ENCODE peak calls at places on chromosomes 2 and 18, in eight cellular contexts. E is foreskin fibroblast, S is psoas muscle, X is AG10803, Z is AG04449, V is mesothelial cell of epicardium, O is thoracic aorta, D is fibroblast of pulmonary artery. Q is an unnamed sample.

GRCh38 chr2:74414913-74415761 is 6.3 kb downstream of the C2orf81 start:
- DNase-seq in S (peak), V (no peak), O (no peak), D (no peak), E (peak), X (peak), Z (no peak), Q (peak)

GRCh38 chr2:18284331-18284730 is 276.1 kb downstream of the RDH14 start:
- DNase-seq in V (no peak), O (no peak), X (no peak), Z (no peak), S (no peak), D (peak), E (peak), Q (no peak)

GRCh38 chr18:75072672-75073371 is 136.1 kb downstream of the PTGR3 start:
- DNase-seq in Z (no peak), X (no peak), O (no peak), V (no peak), S (no peak), E (no peak), D (no peak), Q (no peak)

GRCh38 chr2:30217644-30218361 is 13.5 kb upstream of the LBH start:
- DNase-seq in V (no peak), X (no peak), Z (no peak), D (no peak), O (no peak), S (no peak), E (no peak), Q (no peak)

GRCh38 chr2:160347269-160347863 is 146.2 kb downstream of the RBMS1 start:
- DNase-seq in X (peak), S (no peak), Z (no peak), O (no peak), V (no peak), D (peak), E (no peak), Q (no peak)

GRCh38 chr18:8997634-8998033 is 104.9 kb upstream of the NDUFV2 start:
- DNase-seq in D (no peak), X (no peak), E (no peak), S (no peak), V (no peak), Z (no peak), O (no peak), Q (no peak)

GRCh38 chr18:48136051-48136543 is 205.6 kb upstream of the SMAD2 start:
- DNase-seq in E (peak), V (no peak), Z (no peak), D (no peak), S (peak), O (no peak), X (no peak), Q (no peak)

GRCh38 chr2:122516775-122517174 is 761.3 kb downstream of the TSN start:
- DNase-seq in D (no peak), X (no peak), E (no peak), Z (no peak), V (no peak), S (no peak), O (no peak), Q (no peak)

GRCh38 chr2:86383844-86384243 is 46.4 kb upstream of the REEP1 start:
- DNase-seq in D (peak), Z (peak), V (no peak), E (peak), X (peak), S (no peak), O (no peak), Q (no peak)

GRCh38 chr2:219332542-219332941 is at the start of gene RESP18:
- DNase-seq in D (no peak), X (no peak), E (no peak), V (no peak), O (no peak), Z (no peak), S (no peak), Q (no peak)

GRCh38 chr2:241853651-241854341 is 4.9 kb downstream of the PDCD1 start:
- DNase-seq in O (no peak), Z (no peak), D (no peak), E (no peak), X (no peak), V (peak), S (peak), Q (no peak)

GRCh38 chr2:213019368-213019767 is 132.0 kb downstream of the IKZF2 start:
- DNase-seq in Z (no peak), O (no peak), S (no peak), X (no peak), D (no peak), V (no peak), E (no peak), Q (no peak)

GRCh38 chr2:235737840-235738239 is 244.0 kb downstream of the AGAP1 start:
- DNase-seq in X (no peak), D (no peak), E (no peak), V (no peak), Z (no peak), O (no peak), S (no peak), Q (no peak)

GRCh38 chr2:206368933-206369569 is 74.3 kb upstream of the ADAM23 start:
- DNase-seq in V (no peak), Z (no peak), E (no peak), O (no peak), D (no peak), X (no peak), S (no peak), Q (no peak)

GRCh38 chr18:12855886-12856285 is 28.2 kb downstream of the PTPN2 start:
- DNase-seq in S (no peak), O (no peak), Z (no peak), V (no peak), X (no peak), D (no peak), E (no peak), Q (no peak)

GRCh38 chr2:148048475-148049221 is 27.8 kb downstream of the MBD5 start:
- DNase-seq in Z (no peak), X (peak), D (peak), S (no peak), O (no peak), V (no peak), E (no peak), Q (no peak)

GRCh38 chr2:207513577-207514257 is 16.0 kb upstream of the CREB1 start:
- DNase-seq in D (peak), V (no peak), Z (peak), X (peak), S (no peak), E (peak), O (no peak), Q (no peak)

GRCh38 chr2:109438773-109439191 is 175.0 kb downstream of the SEPTIN10 start:
- DNase-seq in Z (no peak), X (peak), V (no peak), S (peak), E (peak), O (peak), D (peak), Q (no peak)

GRCh38 chr2:1193801-1194200 is 219.5 kb upstream of the TPO start:
- DNase-seq in E (no peak), D (no peak), X (no peak), V (no peak), S (no peak), O (no peak), Z (no peak), Q (no peak)

GRCh38 chr2:18047114-18047695 is 168.7 kb downstream of the KCNS3 start:
- DNase-seq in D (no peak), V (no peak), Z (no peak), E (peak), S (no peak), O (no peak), X (peak), Q (no peak)

GRCh38 chr2:240739797-240740196 is 48.1 kb downstream of the AQP12A start:
- DNase-seq in D (no peak), E (no peak), S (no peak), V (no peak), O (no peak), Z (no peak), X (no peak), Q (peak)

GRCh38 chr2:55224761-55225261 is 7.3 kb downstream of the CLHC1 start:
- DNase-seq in V (no peak), E (peak), S (no peak), D (no peak), O (no peak), Z (no peak), X (no peak), Q (no peak)

GRCh38 chr18:5975111-5975622 is 79.8 kb upstream of the TMEM200C start:
- DNase-seq in V (no peak), S (no peak), D (peak), E (peak), X (peak), O (no peak), Z (peak), Q (no peak)
- TF ChIP-seq CTCF in V (no peak), S (no peak), D (no peak), E (no peak), X (peak), O (no peak), Z (no peak), Q (no peak)

GRCh38 chr2:190804182-190804795 is 76.3 kb upstream of the GLS start:
- DNase-seq in O (no peak), Z (no peak), V (no peak), S (no peak), E (peak), D (peak), X (peak), Q (no peak)
- TF ChIP-seq CTCF in O (peak), Z (peak), V (peak), S (peak), E (peak), D (peak), X (peak), Q (peak)

GRCh38 chr2:164498841-164499240 is 122.4 kb downstream of the GRB14 start:
- DNase-seq in D (no peak), E (no peak), X (no peak), Z (no peak), S (no peak), O (no peak), V (no peak), Q (no peak)

GRCh38 chr2:164504253-164504652 is 117.0 kb downstream of the GRB14 start:
- DNase-seq in D (no peak), V (no peak), Z (no peak), X (peak), S (no peak), O (no peak), E (no peak), Q (no peak)
- TF ChIP-seq CTCF in D (no peak), V (no peak), Z (peak), X (peak), S (no peak), O (no peak), E (peak), Q (peak)

DNA sequence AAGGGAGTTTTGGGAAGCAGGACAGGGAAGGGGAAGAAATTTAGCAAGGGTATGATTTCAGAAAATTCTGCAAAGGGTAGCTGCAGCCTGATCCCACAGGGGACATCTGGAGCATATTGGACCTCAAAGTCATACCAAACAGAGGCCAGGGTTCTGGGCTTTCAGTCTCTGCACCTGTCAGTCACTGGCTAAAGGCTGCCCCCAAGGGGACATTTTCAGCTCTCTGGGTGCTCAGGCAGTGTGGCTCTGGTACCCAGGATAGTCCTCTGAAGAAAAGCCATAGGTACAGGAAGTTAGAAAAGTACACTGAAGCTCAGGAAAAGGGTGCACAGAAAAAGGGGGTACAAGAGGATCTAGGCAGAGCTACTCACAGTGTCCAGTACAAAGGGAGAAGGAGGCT is 149.2 kb downstream of the INSIG2 start:
- DNase-seq in V (no peak), X (no peak), S (no peak), Z (no peak), D (no peak), E (no peak), O (no peak), Q (no peak)
- TF ChIP-seq CTCF in V (no peak), X (no peak), S (no peak), Z (no peak), D (no peak), E (no peak), O (no peak), Q (no peak)

Q was measured in D721Med.